ENCODE peak calls at places on chromosomes 13 and 19, in five cellular contexts. A is endodermal cell; D is lower lobe of right lung; H is hepatocyte; E is CD8-positive, alpha-beta memory T cell. Y is an unnamed sample.

GRCh38 chr13:23505007-23505406 is 65.2 kb upstream of the TNFRSF19 start:
- DNase-seq in D (no peak), A (no peak), E (no peak), H (no peak), Y (peak; percentile 26)

GRCh38 chr13:84445776-84446175 is 563.5 kb upstream of the SLITRK1 start:
- DNase-seq in H (no peak), D (no peak), A (no peak), E (no peak), Y (peak; percentile 47)

GRCh38 chr13:45385912-45386311 is 32.3 kb downstream of the SLC25A30 start:
- DNase-seq in H (no peak), E (no peak), D (no peak), A (no peak), Y (no peak)

GRCh38 chr19:31930401-31930800 is 415.0 kb upstream of the ZNF507 start:
- DNase-seq in E (no peak), H (no peak), A (no peak), D (no peak), Y (no peak)

GRCh38 chr13:48573213-48573612 is 40.3 kb upstream of the RCBTB2 start:
- DNase-seq in A (no peak), D (no peak), E (no peak), H (no peak), Y (no peak)

GRCh38 chr13:107276936-107277335 is 709.0 kb upstream of the ARGLU1 start:
- DNase-seq in A (no peak), D (no peak), H (no peak), E (no peak), Y (no peak)

GRCh38 chr19:45469835-45470146 is 2.0 kb downstream of the FOSB start:
- DNase-seq in D (no peak), H (no peak), E (no peak), A (no peak), Y (peak; percentile 89)

GRCh38 chr13:72920097-72920496 is 138.2 kb downstream of the PIBF1 start:
- DNase-seq in E (no peak), A (no peak), H (no peak), D (no peak), Y (no peak)

GRCh38 chr13:79451500-79451962 is 29.4 kb upstream of the NDFIP2 start:
- DNase-seq in E (peak; percentile 77), A (peak; percentile 58), D (peak; percentile 41), H (peak; percentile 49), Y (peak; percentile 38)

GRCh38 chr13:110287031-110287828 is 19.7 kb downstream of the COL4A1 start:
- DNase-seq in D (no peak), A (no peak), H (no peak), E (no peak), Y (no peak)

GRCh38 chr13:22061371-22061805 is 390.5 kb downstream of the FGF9 start:
- DNase-seq in H (no peak), A (peak; percentile 71), D (no peak), E (no peak), Y (no peak)

GRCh38 chr19:36528921-36529518 is 949 bp upstream of the ZNF260 start:
- DNase-seq in D (no peak), E (peak; percentile 1), A (peak; percentile 66), H (peak; percentile 39), Y (peak; percentile 15)

GRCh38 chr13:27830010-27830409 is 37.7 kb downstream of the GSX1 start:
- DNase-seq in D (peak; percentile 71), A (peak; percentile 88), H (peak; percentile 82), E (peak; percentile 41), Y (peak; percentile 40)

GRCh38 chr19:29875931-29876330 is 64.1 kb downstream of the CCNE1 start:
- DNase-seq in H (no peak), D (no peak), E (no peak), A (no peak), Y (no peak)

GRCh38 chr13:78958019-78958418 is 299.1 kb upstream of the OBI1 start:
- DNase-seq in H (peak; percentile 8), E (no peak), D (no peak), A (no peak), Y (peak; percentile 94)

GRCh38 chr13:48078251-48078656 is 16.6 kb downstream of the MED4 start:
- DNase-seq in E (no peak), D (no peak), H (no peak), A (peak; percentile 51), Y (no peak)

GRCh38 chr13:82298110-82298509 is 1584.2 kb downstream of the SLITRK1 start:
- DNase-seq in D (no peak), A (no peak), H (no peak), E (no peak), Y (no peak)

GRCh38 chr13:99151516-99151915 is 49.1 kb upstream of the UBAC2 start:
- DNase-seq in E (no peak), D (no peak), A (no peak), H (peak; percentile 32), Y (no peak)

GRCh38 chr13:44433863-44434262 is 60.2 kb downstream of the SERP2 start:
- DNase-seq in H (no peak), D (no peak), E (no peak), A (no peak), Y (no peak)

GRCh38 chr13:67143544-67144115 is 86.5 kb downstream of the PCDH9 start:
- DNase-seq in E (no peak), H (no peak), D (no peak), A (no peak), Y (no peak)

GRCh38 chr13:29935309-29935981 is 85.0 kb upstream of the UBL3 start:
- DNase-seq in E (peak; percentile 46), H (no peak), D (peak; percentile 59), A (no peak), Y (no peak)

GRCh38 chr19:42275517-42275916 is 6.5 kb downstream of the CIC start:
- DNase-seq in H (no peak), A (no peak), E (no peak), D (no peak), Y (no peak)

GRCh38 chr13:71699342-71699741 is 167.7 kb downstream of the DACH1 start:
- DNase-seq in H (no peak), A (no peak), D (no peak), E (no peak), Y (no peak)

GRCh38 chr13:76846363-76846762 is 39.8 kb downstream of the KCTD12 start:
- DNase-seq in H (no peak), E (no peak), A (no peak), D (no peak), Y (no peak)

GRCh38 chr19:38852231-38853044 is 2.7 kb upstream of the HNRNPL start:
- DNase-seq in H (peak; percentile 66), A (peak; percentile 77), E (peak; percentile 53), D (peak; percentile 75), Y (peak; percentile 73)

GRCh38 chr13:44713793-44714469 is 137.8 kb upstream of the TSC22D1 start:
- DNase-seq in H (peak; percentile 26), E (no peak), D (no peak), A (peak; percentile 76), Y (peak; percentile 61)

GRCh38 chr13:37534181-37534580 is 64.4 kb downstream of the POSTN start:
- DNase-seq in A (no peak), H (no peak), D (no peak), E (no peak), Y (no peak)

GRCh38 chr19:36067681-36068080 is 13.0 kb downstream of the WDR62 start:
- DNase-seq in D (no peak), E (no peak), H (no peak), A (no peak), Y (no peak)

GRCh38 chr13:40026741-40027140 is 371.3 kb downstream of the COG6 start:
- DNase-seq in D (no peak), E (no peak), H (no peak), A (no peak), Y (no peak)

GRCh38 chr13:51874651-51875050 is 12.9 kb downstream of the CCDC70 start:
- DNase-seq in D (no peak), A (no peak), E (no peak), H (peak; percentile 19), Y (no peak)

GRCh38 chr13:20191311-20191901 is 1.3 kb downstream of the GJB2 start:
- DNase-seq in H (no peak), A (peak; percentile 65), D (no peak), E (no peak), Y (no peak)

GRCh38 chr13:20193924-20194631 is 1.3 kb upstream of the GJB2 start:
- DNase-seq in A (peak; percentile 62), H (no peak), E (no peak), D (no peak), Y (no peak)

GRCh38 chr13:20193142-20193923 is 595 bp upstream of the GJB2 start:
- DNase-seq in A (peak; percentile 56), E (no peak), D (no peak), H (no peak), Y (no peak)

GRCh38 chr13:20191902-20192469 is 752 bp downstream of the GJB2 start:
- DNase-seq in H (peak; percentile 58), D (no peak), A (peak; percentile 81), E (no peak), Y (no peak)

GRCh38 chr13:20192470-20193141 is at the start of gene GJB2:
- DNase-seq in A (peak; percentile 69), E (peak; percentile 14), D (no peak), H (peak; percentile 49), Y (no peak)
- H3K27me3 ChIP-seq in A (peaks cover 97% of the 10 kb centered on the region), E (peaks cover 56% of the 10 kb centered on the region), D (peaks cover 69% of the 10 kb centered on the region), H (peaks cover 54% of the 10 kb centered on the region), Y (peaks cover 21% of the 10 kb centered on the region)

DNA sequence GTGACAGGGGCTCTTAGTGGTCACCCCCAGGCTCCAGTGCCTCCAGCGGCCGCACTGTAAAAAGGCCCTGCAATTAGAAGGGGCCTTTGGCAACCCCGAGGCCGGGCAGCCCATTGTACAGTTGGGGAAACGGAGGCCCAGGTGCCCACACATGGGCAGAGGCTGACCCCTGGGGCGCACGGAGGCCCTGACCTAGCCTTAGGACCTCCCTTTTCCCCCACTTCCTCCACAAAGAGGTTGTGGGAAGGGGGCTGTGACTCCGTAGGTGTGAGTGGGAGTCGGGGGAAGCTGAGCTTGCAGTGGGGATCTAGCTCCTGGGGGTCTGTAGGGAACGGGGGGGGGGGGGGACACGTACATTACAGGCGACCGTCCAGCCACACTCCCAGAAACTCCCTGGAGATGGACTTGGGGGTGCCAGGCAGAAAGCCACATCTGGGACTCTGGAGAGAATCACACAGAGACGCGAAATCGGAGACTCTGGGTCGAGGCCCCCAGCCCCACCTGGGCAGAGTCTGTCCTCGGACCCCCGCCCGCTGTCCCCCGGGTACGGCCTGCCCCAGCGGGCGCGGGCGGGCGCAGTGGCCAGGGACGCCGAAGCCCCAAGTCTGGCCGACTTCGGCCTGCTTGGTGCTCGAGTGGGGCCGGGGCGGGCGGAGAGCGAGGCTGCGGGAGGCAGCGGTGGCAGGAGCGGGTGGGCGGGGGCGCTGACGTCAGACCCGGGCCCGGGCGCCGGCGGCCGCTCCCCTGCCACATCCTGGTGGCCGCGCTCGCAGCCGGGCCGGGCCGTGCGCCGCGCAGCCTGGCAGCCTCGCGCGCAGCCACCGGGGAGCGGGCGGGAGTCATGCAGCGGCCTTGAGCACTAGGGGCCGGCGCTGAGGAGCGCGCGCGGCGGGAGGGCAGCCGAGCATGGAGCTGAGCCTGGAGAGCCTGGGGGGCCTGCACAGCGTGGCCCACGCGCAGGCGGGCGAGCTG is at the start of gene ONECUT3:
- DNase-seq in E (no peak), H (peak; percentile 58), A (peak; percentile 78), D (no peak), Y (no peak)
- H3K27me3 ChIP-seq in E (peaks cover 64% of the 10 kb centered on the region), H (peaks cover 86% of the 10 kb centered on the region), A (peaks cover 90% of the 10 kb centered on the region), D (peaks cover 88% of the 10 kb centered on the region), Y (peaks cover 40% of the 10 kb centered on the region)

GRCh38 chr19:54247106-54247930 is 4.7 kb upstream of the LILRA6 start:
- DNase-seq in D (no peak), H (no peak), E (no peak), A (peak; percentile 31), Y (no peak)
- H3K27me3 ChIP-seq in D (peaks cover 2% of the 10 kb centered on the region), H (peaks cover 7% of the 10 kb centered on the region), E (no peaks in the 10 kb centered on the region), A (no peaks in the 10 kb centered on the region), Y (peaks cover 6% of the 10 kb centered on the region)

DNA sequence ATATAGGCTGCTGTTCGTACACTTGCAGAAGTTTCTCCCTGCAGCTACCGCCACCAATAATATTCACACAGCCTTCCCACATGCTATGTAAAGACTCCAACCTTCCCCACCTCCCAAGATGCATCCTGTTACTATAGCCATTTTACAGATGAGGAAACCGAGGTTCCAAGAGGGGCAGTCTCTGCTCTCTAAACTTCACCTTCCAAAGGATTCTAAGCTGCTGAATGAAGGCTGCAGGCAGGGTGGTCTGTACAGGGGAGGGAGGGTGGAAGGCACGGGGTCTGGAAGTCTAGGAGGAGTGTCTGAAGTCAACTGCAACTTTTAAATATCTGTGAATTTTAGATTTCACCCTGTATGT is 1.9 kb upstream of the NFIC start:
- DNase-seq in H (no peak), E (no peak), A (no peak), D (no peak), Y (no peak)
- H3K27me3 ChIP-seq in H (peaks cover 82% of the 10 kb centered on the region), E (no peaks in the 10 kb centered on the region), A (peaks cover 92% of the 10 kb centered on the region), D (no peaks in the 10 kb centered on the region), Y (no peaks in the 10 kb centered on the region)